ENCODE peak calls at places on chromosomes 5 and 9, in four cellular contexts. H is spleen, B is kidney, P is Peyer's patch. M is an unnamed sample. For H3K4me1, the result is how much of the 10 kb centered on the place peaks cover.

GRCh38 chr5:9034671-9035070 is 511.2 kb downstream of the SEMA5A start:
- DNase-seq in B (no peak), P (no peak), H (no peak), M (no peak)

GRCh38 chr5:83197326-83197725 is 120.0 kb downstream of the XRCC4 start:
- DNase-seq in B (no peak), P (no peak), H (no peak), M (no peak)

GRCh38 chr5:127820910-127821553 is 117.8 kb downstream of the CCDC192 start:
- DNase-seq in B (no peak), H (no peak), P (no peak), M (no peak)

GRCh38 chr5:34923694-34924461 is 5.5 kb upstream of the DNAJC21 start:
- DNase-seq in H (no peak), P (no peak), B (no peak), M (no peak)

GRCh38 chr9:79011461-79011860 is 560.3 kb upstream of the TLE4 start:
- DNase-seq in H (no peak), P (no peak), B (no peak), M (no peak)

GRCh38 chr5:54663876-54664275 is 146.3 kb downstream of the SNX18 start:
- DNase-seq in H (no peak), B (no peak), P (no peak), M (peak)

GRCh38 chr5:142834504-142834903 is 64.3 kb downstream of the ARHGAP26 start:
- DNase-seq in B (no peak), H (no peak), P (no peak), M (no peak)

GRCh38 chr5:71645030-71645429 is 57.9 kb downstream of the MCCC2 start:
- DNase-seq in B (no peak), H (no peak), P (no peak), M (no peak)

GRCh38 chr5:136056336-136056735 is 27.5 kb downstream of the TGFBI start:
- DNase-seq in B (no peak), H (no peak), P (no peak), M (no peak)

GRCh38 chr5:43121565-43122484 is 1.1 kb downstream of the ZNF131 start:
- DNase-seq in H (no peak), P (no peak), B (no peak), M (no peak)

GRCh38 chr5:156920042-156920860 is 42.8 kb downstream of the TIMD4 start:
- DNase-seq in H (no peak), B (no peak), P (no peak), M (no peak)

GRCh38 chr9:136525841-136526499 is 19.9 kb downstream of the NOTCH1 start:
- DNase-seq in H (no peak), B (peak), P (no peak), M (no peak)
- H3K4me1 ChIP-seq in H (half or more), B (under half), P (half or more), M (under half)

DNA sequence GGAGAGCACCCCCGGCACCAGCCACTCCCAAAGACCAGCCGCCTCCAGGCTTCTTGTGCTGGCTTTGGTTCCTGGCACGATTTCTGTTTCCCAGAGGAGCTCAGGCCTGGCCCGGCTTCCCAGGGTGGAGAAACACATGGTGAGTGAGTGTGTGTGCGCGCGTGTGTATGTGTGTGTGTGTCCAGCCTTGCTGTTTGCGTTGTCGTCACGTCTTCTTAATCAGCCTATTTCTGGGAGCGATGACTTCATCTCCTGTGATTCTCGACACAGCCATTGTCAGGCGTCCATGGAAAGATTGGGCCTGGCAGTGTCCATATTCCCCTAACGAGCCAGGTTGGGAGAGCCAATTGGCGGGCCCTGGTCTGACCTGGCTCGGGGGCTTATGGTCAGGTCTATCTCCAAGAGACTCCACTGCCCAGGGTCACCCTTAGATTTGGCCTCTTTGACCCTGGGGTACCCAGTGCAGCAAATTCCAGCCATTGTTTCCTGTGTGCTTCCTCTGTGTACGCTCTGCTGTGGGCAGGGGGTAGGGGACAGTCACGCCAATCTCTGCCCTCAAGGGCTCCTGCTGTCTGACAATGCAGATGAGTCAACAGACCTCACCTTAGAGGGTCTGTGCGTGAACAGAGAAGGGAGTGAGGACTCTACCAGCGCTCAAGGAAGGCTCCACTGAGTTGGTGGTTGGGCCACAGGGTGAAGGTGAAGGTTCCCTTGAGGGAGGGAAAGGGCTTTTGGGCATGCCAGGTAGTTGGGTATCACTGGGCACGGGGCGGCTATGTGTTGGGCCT is 73.8 kb downstream of the DAB2IP start:
- DNase-seq in B (peak), P (peak), H (no peak), M (peak)
- H3K4me1 ChIP-seq in B (under half), P (half or more), H (under half), M (half or more)

GRCh38 chr5:150532161-150532560 is 24.2 kb downstream of the NDST1 start:
- DNase-seq in H (no peak), P (no peak), B (no peak), M (no peak)
- H3K4me1 ChIP-seq in H (half or more), P (under half), B (under half), M (under half)

GRCh38 chr9:104923740-104924139 is 4.2 kb downstream of the ABCA1 start:
- DNase-seq in P (peak), H (peak), B (no peak), M (no peak)
- H3K4me1 ChIP-seq in P (under half), H (half or more), B (under half), M (under half)

GRCh38 chr5:150144876-150145275 is 10.8 kb downstream of the PDGFRB start:
- DNase-seq in B (no peak), P (no peak), H (no peak), M (no peak)
- H3K4me1 ChIP-seq in B (under half), P (half or more), H (under half), M (half or more)